ENCODE peak calls at places on chromosomes 4 and X, in six cellular contexts. J is psoas muscle, L is upper lobe of left lung, G is H9, W is SJSA1, U is HepG2. D is an unnamed sample.

GRCh38 chrX:17499512-17499911 is 124.5 kb downstream of the NHS start:
- DNase-seq in J (no peak), U (no peak), W (no peak), G (peak; percentile 28), L (no peak), D (no peak)

GRCh38 chrX:115533485-115533884 is 27.5 kb upstream of the PLS3 start:
- DNase-seq in L (no peak), U (no peak), W (no peak), J (no peak), G (no peak), D (no peak)

GRCh38 chr4:95590615-95591014 is 41.8 kb upstream of the UNC5C start:
- DNase-seq in L (no peak), J (no peak), U (no peak), W (no peak), G (no peak), D (no peak)

GRCh38 chr4:156515295-156515694 is 456.3 kb downstream of the PDGFC start:
- DNase-seq in L (no peak), G (no peak), J (no peak), U (no peak), W (no peak), D (no peak)

GRCh38 chrX:117568238-117568637 is 548.4 kb downstream of the KLHL13 start:
- DNase-seq in J (no peak), L (no peak), W (no peak), G (no peak), U (no peak), D (no peak)

GRCh38 chrX:20459410-20460350 is 193.0 kb upstream of the RPS6KA3 start:
- DNase-seq in L (no peak), G (no peak), W (no peak), U (no peak), J (no peak), D (no peak)

GRCh38 chrX:139766545-139766983 is 58.6 kb upstream of the MCF2 start:
- DNase-seq in J (no peak), W (no peak), U (no peak), L (no peak), G (no peak), D (peak; percentile 10)

GRCh38 chrX:68754406-68754805 is 74.4 kb upstream of the EFNB1 start:
- DNase-seq in U (no peak), G (no peak), W (no peak), L (no peak), J (no peak), D (no peak)

GRCh38 chrX:14095702-14096101 is 66.0 kb upstream of the GEMIN8 start:
- DNase-seq in J (peak; percentile 7), G (peak; percentile 50), U (peak; percentile 47), W (peak; percentile 34), L (peak; percentile 28), D (peak; percentile 19)

GRCh38 chr4:37639551-37640293 is 46.5 kb downstream of the RELL1 start:
- DNase-seq in L (no peak), G (no peak), J (no peak), W (no peak), U (no peak), D (no peak)

GRCh38 chrX:49071877-49072711 is 1.7 kb downstream of the PRAF2 start:
- DNase-seq in L (peak; percentile 89), W (no peak), U (no peak), J (peak; percentile 75), G (peak; percentile 87), D (no peak)

GRCh38 chr4:91758487-91758886 is 545.3 kb upstream of the GRID2 start:
- DNase-seq in L (no peak), G (no peak), W (no peak), U (no peak), J (no peak), D (no peak)

GRCh38 chr4:141719585-141719984 is 83.2 kb downstream of the IL15 start:
- DNase-seq in J (no peak), U (no peak), W (no peak), L (no peak), G (no peak), D (no peak)

GRCh38 chr4:86670739-86671138 is 76.6 kb downstream of the PTPN13 start:
- DNase-seq in G (no peak), W (no peak), U (no peak), L (no peak), J (no peak), D (no peak)

GRCh38 chrX:24643116-24643515 is 4.0 kb downstream of the PCYT1B start:
- DNase-seq in W (no peak), G (no peak), U (no peak), L (no peak), J (no peak), D (no peak)

GRCh38 chr4:148116264-148116663 is 325.9 kb downstream of the NR3C2 start:
- DNase-seq in W (no peak), L (no peak), U (no peak), J (no peak), G (no peak), D (no peak)

GRCh38 chr4:169869487-169869886 is 111.7 kb upstream of the HPF1 start:
- DNase-seq in L (no peak), U (no peak), W (no peak), J (no peak), G (no peak), D (no peak)

GRCh38 chrX:2710496-2710895 is 19.4 kb downstream of the CD99 start:
- DNase-seq in W (peak; percentile 61), L (no peak), J (no peak), U (no peak), G (no peak), D (no peak)

GRCh38 chr4:146522862-146523205 is 1.1 kb upstream of the SLC10A7 start:
- DNase-seq in J (no peak), G (no peak), W (no peak), U (peak; percentile 8), L (no peak), D (no peak)

GRCh38 chrX:36898301-36898700 is 109.9 kb upstream of the FAM47C start:
- DNase-seq in U (peak; percentile 0), W (no peak), L (no peak), J (no peak), G (no peak), D (no peak)

GRCh38 chrX:15465347-15465746 is 27.8 kb downstream of the PIR start:
- DNase-seq in G (no peak), W (no peak), J (no peak), U (no peak), L (no peak), D (no peak)

GRCh38 chr4:102319594-102319993 is 25.7 kb downstream of the SLC39A8 start:
- DNase-seq in W (no peak), U (no peak), J (no peak), L (no peak), G (peak; percentile 60), D (no peak)

GRCh38 chr4:52728877-52729276 is 22.3 kb downstream of the ERVMER34-1 start:
- DNase-seq in L (no peak), W (no peak), U (no peak), J (no peak), G (no peak), D (no peak)

GRCh38 chrX:75038925-75039324 is 113.7 kb upstream of the NEXMIF start:
- DNase-seq in J (no peak), L (no peak), W (no peak), G (no peak), U (peak; percentile 10), D (no peak)

GRCh38 chrX:71532078-71532752 is 689 bp upstream of the OGT start:
- DNase-seq in U (no peak), L (no peak), J (no peak), G (no peak), W (no peak), D (peak; percentile 55)

GRCh38 chr4:123649248-123649643 is 252.7 kb downstream of the SPRY1 start:
- DNase-seq in J (no peak), W (no peak), L (no peak), U (no peak), G (no peak), D (no peak)

GRCh38 chr4:93828332-93828829 is at the start of gene ATOH1:
- DNase-seq in G (peak; percentile 96), U (no peak), W (no peak), L (no peak), J (no peak), D (no peak)

GRCh38 chr4:174228988-174229387 is 54.5 kb downstream of the FBXO8 start:
- DNase-seq in U (no peak), W (no peak), L (no peak), J (no peak), G (no peak), D (no peak)

GRCh38 chr4:174222266-174222872 is 61.1 kb downstream of the FBXO8 start:
- DNase-seq in W (no peak), G (no peak), L (no peak), J (no peak), U (peak; percentile 16), D (peak; percentile 22)

GRCh38 chr4:174230148-174230547 is 53.3 kb downstream of the FBXO8 start:
- DNase-seq in W (no peak), L (no peak), J (no peak), G (no peak), U (no peak), D (no peak)

GRCh38 chr4:174225247-174226054 is 58.0 kb downstream of the FBXO8 start:
- DNase-seq in U (no peak), G (no peak), L (no peak), J (no peak), W (no peak), D (no peak)

DNA sequence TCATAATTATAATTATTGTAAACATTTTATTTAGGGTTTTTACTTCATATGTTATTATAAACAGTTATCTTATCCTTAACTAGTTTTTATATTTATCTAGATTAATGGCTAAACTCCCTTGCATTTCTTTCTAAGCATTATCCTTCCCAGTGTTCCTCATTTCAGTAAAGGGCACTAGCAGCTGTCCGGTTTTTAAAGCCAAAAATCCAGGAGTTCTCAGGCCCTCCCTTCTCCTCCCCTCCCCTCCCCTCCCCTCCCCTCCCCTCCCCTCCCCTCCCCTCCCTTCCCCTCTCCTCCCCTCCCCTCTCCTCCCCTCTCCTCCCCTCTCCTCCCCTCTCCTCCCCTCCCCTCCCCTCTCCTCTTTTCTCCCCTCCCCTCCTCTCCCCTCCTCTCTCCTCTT is 58.9 kb downstream of the FBXO8 start:
- DNase-seq in G (no peak), U (no peak), L (no peak), J (no peak), W (no peak), D (no peak)
- H3K27me3 ChIP-seq in G (no peaks in the 10 kb centered on the region), U (no peaks in the 10 kb centered on the region), L (no peaks in the 10 kb centered on the region), J (no peaks in the 10 kb centered on the region), W (peaks cover 6% of the 10 kb centered on the region), D (no peaks in the 10 kb centered on the region)

DNA sequence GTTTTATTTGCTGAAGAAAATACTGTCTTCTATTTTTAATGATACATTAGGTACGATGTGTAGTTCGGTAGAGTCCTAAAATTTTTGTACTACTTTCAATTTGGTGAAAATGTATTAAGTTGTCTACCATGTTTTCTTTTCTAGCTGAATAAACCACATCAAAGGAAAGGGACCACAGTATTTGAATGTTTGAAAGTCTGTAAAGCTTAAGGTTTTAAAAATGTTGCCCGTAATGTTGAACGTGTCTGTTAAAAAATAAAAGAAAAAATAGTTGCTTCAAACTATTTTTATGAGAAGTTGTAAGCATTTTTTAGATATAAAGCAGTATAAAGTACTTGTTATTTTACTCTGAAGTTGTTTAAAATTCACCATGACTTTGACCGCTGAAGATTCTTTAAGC is 3.2 kb downstream of the CDKN2AIP start:
- DNase-seq in U (no peak), W (no peak), G (no peak), J (no peak), L (no peak), D (no peak)
- H3K4me1 ChIP-seq in U (peaks cover 53% of the 10 kb centered on the region), W (peaks cover 32% of the 10 kb centered on the region), G (no peaks in the 10 kb centered on the region), J (peaks cover 53% of the 10 kb centered on the region), L (peaks cover 22% of the 10 kb centered on the region), D (peaks cover 33% of the 10 kb centered on the region)

GRCh38 chr4:113633467-113633866 is 128.1 kb downstream of the CAMK2D start:
- DNase-seq in U (no peak), W (no peak), G (no peak), L (no peak), J (no peak), D (no peak)
- H3K27me3 ChIP-seq in U (no peaks in the 10 kb centered on the region), W (no peaks in the 10 kb centered on the region), G (no peaks in the 10 kb centered on the region), L (no peaks in the 10 kb centered on the region), J (no peaks in the 10 kb centered on the region), D (no peaks in the 10 kb centered on the region)

GRCh38 chr4:1211951-1212545 is 36.9 kb downstream of the CTBP1 start:
- DNase-seq in G (no peak), J (peak; percentile 37), U (no peak), W (no peak), L (no peak), D (no peak)
- H3K4me1 ChIP-seq in G (no peaks in the 10 kb centered on the region), J (peaks cover 42% of the 10 kb centered on the region), U (peaks cover 10% of the 10 kb centered on the region), W (no peaks in the 10 kb centered on the region), L (peaks cover 50% of the 10 kb centered on the region), D (peaks cover 15% of the 10 kb centered on the region)

D was measured in naive thymus-derived CD4-positive, alpha-beta T cell.